ENCODE peak calls at places on chromosomes 11 and 22, in six cellular contexts. A is anterior cingulate cortex, G is GM13976, O is NCI-H345, K is iPS-NIHi11, F is iPS DF 6.9. Z is an unnamed sample.

GRCh38 chr11:77502501-77502900 is 28.6 kb upstream of the PAK1 start:
- DNase-seq in K (no peak), A (no peak), O (no peak), F (no peak), G (no peak), Z (no peak)

GRCh38 chr11:113274708-113275582 is 39.4 kb upstream of the TTC12 start:
- DNase-seq in F (no peak), O (no peak), K (peak; percentile 58), A (peak; percentile 52), G (no peak), Z (peak; percentile 37)

GRCh38 chr11:1181420-1181819 is 23.7 kb downstream of the MUC5AC start:
- DNase-seq in G (no peak), F (no peak), O (no peak), A (no peak), K (no peak), Z (no peak)

GRCh38 chr11:9313648-9314290 is 624 bp downstream of the TMEM41B start:
- DNase-seq in A (no peak), O (peak; percentile 21), K (no peak), G (no peak), F (no peak), Z (peak; percentile 28)

GRCh38 chr11:124839051-124839971 is 25.9 kb upstream of the ROBO3 start:
- DNase-seq in A (no peak), G (peak; percentile 35), F (no peak), K (peak; percentile 37), O (peak; percentile 27), Z (peak; percentile 60)

GRCh38 chr22:44196731-44197131 is 16.0 kb downstream of the PARVG start:
- DNase-seq in A (no peak), F (no peak), G (no peak), O (no peak), K (no peak), Z (no peak)

GRCh38 chr11:16528639-16529038 is 172.3 kb upstream of the SOX6 start:
- DNase-seq in K (no peak), O (no peak), A (no peak), F (no peak), G (no peak), Z (no peak)

GRCh38 chr22:19772673-19773469 is 12.3 kb downstream of the TBX1 start:
- DNase-seq in A (no peak), G (no peak), F (no peak), K (no peak), O (no peak), Z (no peak)

GRCh38 chr22:25833091-25833490 is 91.1 kb downstream of the MYO18B start:
- DNase-seq in A (no peak), K (no peak), O (no peak), G (no peak), F (no peak), Z (no peak)

GRCh38 chr11:3944198-3944597 is 88.7 kb downstream of the STIM1 start:
- DNase-seq in A (peak; percentile 6), G (no peak), F (no peak), O (no peak), K (no peak), Z (no peak)

GRCh38 chr11:122398167-122398566 is 257.4 kb upstream of the UBASH3B start:
- DNase-seq in F (no peak), K (no peak), G (no peak), O (no peak), A (no peak), Z (no peak)

GRCh38 chr11:101323997-101324396 is 194.4 kb upstream of the PGR start:
- DNase-seq in F (no peak), A (no peak), O (no peak), G (no peak), K (no peak), Z (no peak)

GRCh38 chr22:37843746-37844089 is 416 bp downstream of the ANKRD54 start:
- DNase-seq in A (peak; percentile 70), K (peak; percentile 70), O (peak; percentile 51), G (peak; percentile 69), F (no peak), Z (no peak)

GRCh38 chr11:67420646-67421420 is 5.4 kb downstream of the CARNS1 start:
- DNase-seq in O (peak; percentile 92), F (no peak), A (peak; percentile 89), K (peak; percentile 99), G (peak; percentile 100), Z (peak; percentile 98)

GRCh38 chr11:95444309-95445202 is 213.6 kb upstream of the SESN3 start:
- DNase-seq in O (no peak), G (no peak), A (no peak), K (no peak), F (no peak), Z (no peak)

GRCh38 chr11:46064221-46064620 is 57.0 kb downstream of the PHF21A start:
- DNase-seq in O (no peak), F (no peak), A (no peak), K (no peak), G (no peak), Z (no peak)

GRCh38 chr22:31652911-31653684 is 8.9 kb downstream of the PISD start:
- DNase-seq in F (no peak), K (no peak), O (no peak), G (no peak), A (no peak), Z (peak; percentile 74)

GRCh38 chr22:45097061-45097460 is 66.7 kb upstream of the NUP50 start:
- DNase-seq in O (no peak), F (no peak), A (no peak), K (no peak), G (no peak), Z (no peak)

GRCh38 chr11:1302461-1303073 is 6.9 kb downstream of the TOLLIP start:
- DNase-seq in K (no peak), A (no peak), F (no peak), G (no peak), O (no peak), Z (no peak)

GRCh38 chr11:94705419-94705818 is 62.7 kb upstream of the AMOTL1 start:
- DNase-seq in F (no peak), O (no peak), G (no peak), K (no peak), A (no peak), Z (no peak)

GRCh38 chr11:76947190-76947589 is 86.5 kb downstream of the ACER3 start:
- DNase-seq in F (no peak), G (no peak), A (no peak), K (no peak), O (no peak), Z (no peak)

GRCh38 chr11:2944953-2945756 is 15.9 kb upstream of the PHLDA2 start:
- DNase-seq in G (no peak), A (peak; percentile 89), O (no peak), K (peak; percentile 81), F (no peak), Z (no peak)